ENCODE peak calls at places on chromosomes 12 and 14, in ten cellular contexts. W is left cardiac atrium; P is effector memory CD8-positive, alpha-beta T cell; T is MCF 10A; N is NCI-H1092 treated with DMSO at 0.1 percent for 48 hours; Z is stimulated activated CD4-positive, alpha-beta T cell treated with anti-CD3 and anti-CD28 coated beads, Interleukin-15, amount 100 ng/mL, for 1 hour; E is substantia nigra; D is nephron progenitor cell; Y is lower lobe of right lung; J is AG08396. C is an unnamed sample.

GRCh38 chr14:58638231-58639205 is 756 bp downstream of the DACT1 start:
- DNase-seq in W (peak; percentile 37), P (no peak), T (no peak), N (peak; percentile 24), Z (no peak), E (peak; percentile 5), D (peak; percentile 32), Y (no peak), J (peak; percentile 46), C (peak; percentile 60)

GRCh38 chr12:67441736-67442346 is 172.7 kb downstream of the CAND1 start:
- DNase-seq in W (peak; percentile 89), P (peak; percentile 70), T (peak; percentile 82), N (peak; percentile 81), Z (peak; percentile 46), E (peak; percentile 35), D (peak; percentile 81), Y (peak; percentile 86), J (peak; percentile 69), C (peak; percentile 94)

GRCh38 chr14:70662080-70662479 is 20.4 kb downstream of the TTC9 start:
- DNase-seq in W (no peak), P (no peak), T (no peak), N (no peak), Z (no peak), E (no peak), D (no peak), Y (no peak), J (no peak), C (no peak)

GRCh38 chr12:50086148-50086547 is 1.0 kb downstream of the SMARCD1 start:
- DNase-seq in W (no peak), P (no peak), T (no peak), N (no peak), Z (no peak), E (no peak), D (no peak), Y (no peak), J (no peak), C (no peak)

GRCh38 chr12:24911284-24911791 is 37.6 kb downstream of the BCAT1 start:
- DNase-seq in W (no peak), P (no peak), T (no peak), N (no peak), Z (no peak), E (no peak), D (no peak), Y (no peak), J (peak; percentile 81), C (no peak)

GRCh38 chr14:67569011-67569650 is 30.9 kb downstream of the PIGH start:
- DNase-seq in W (no peak), P (no peak), T (no peak), N (no peak), Z (no peak), E (no peak), D (peak; percentile 68), Y (peak; percentile 25), J (no peak), C (peak; percentile 48)

GRCh38 chr14:89369656-89370055 is 47.4 kb downstream of the FOXN3 start:
- DNase-seq in W (no peak), P (no peak), T (no peak), N (no peak), Z (no peak), E (no peak), D (no peak), Y (no peak), J (no peak), C (no peak)

GRCh38 chr14:88791629-88792571 is 853 bp downstream of the EML5 start:
- DNase-seq in W (peak; percentile 24), P (no peak), T (no peak), N (peak; percentile 71), Z (peak; percentile 2), E (no peak), D (peak; percentile 13), Y (peak; percentile 54), J (peak; percentile 18), C (peak; percentile 60)

GRCh38 chr14:94771191-94771905 is 1.4 kb upstream of the GSC start:
- DNase-seq in W (no peak), P (no peak), T (no peak), N (no peak), Z (no peak), E (no peak), D (peak; percentile 47), Y (no peak), J (no peak), C (peak; percentile 58)

GRCh38 chr14:47675489-47676300 is at the start of gene MDGA2:
- DNase-seq in W (no peak), P (no peak), T (no peak), N (no peak), Z (no peak), E (no peak), D (peak; percentile 68), Y (no peak), J (no peak), C (no peak)

GRCh38 chr14:77086017-77086727 is 11.9 kb upstream of the CIPC start:
- DNase-seq in W (no peak), P (no peak), T (no peak), N (no peak), Z (no peak), E (no peak), D (no peak), Y (no peak), J (no peak), C (no peak)

GRCh38 chr12:131090254-131091210 is 136.8 kb downstream of the ADGRD1 start:
- DNase-seq in W (no peak), P (no peak), T (peak; percentile 59), N (no peak), Z (no peak), E (no peak), D (no peak), Y (peak; percentile 19), J (no peak), C (no peak)

GRCh38 chr14:78921856-78922255 is 751.7 kb downstream of the NRXN3 start:
- DNase-seq in W (no peak), P (no peak), T (no peak), N (no peak), Z (no peak), E (no peak), D (no peak), Y (no peak), J (no peak), C (no peak)

GRCh38 chr14:96055753-96056508 is 16.8 kb downstream of the C14orf132 start:
- DNase-seq in W (no peak), P (no peak), T (no peak), N (no peak), Z (no peak), E (peak; percentile 77), D (no peak), Y (no peak), J (no peak), C (no peak)

GRCh38 chr12:129096184-129096583 is 242.9 kb downstream of the GLT1D1 start:
- DNase-seq in W (no peak), P (no peak), T (no peak), N (no peak), Z (no peak), E (no peak), D (no peak), Y (no peak), J (no peak), C (no peak)

GRCh38 chr14:76977793-76978730 is 50.4 kb downstream of the IRF2BPL start:
- DNase-seq in W (peak; percentile 72), P (peak; percentile 62), T (no peak), N (no peak), Z (peak; percentile 52), E (peak; percentile 35), D (no peak), Y (peak; percentile 88), J (peak; percentile 28), C (peak; percentile 83)

GRCh38 chr12:116002890-116003536 is 274.5 kb downstream of the MED13L start:
- DNase-seq in W (no peak), P (no peak), T (peak; percentile 45), N (no peak), Z (no peak), E (no peak), D (no peak), Y (no peak), J (no peak), C (no peak)

GRCh38 chr12:118357327-118358007 is 15.2 kb downstream of the TAOK3 start:
- DNase-seq in W (no peak), P (peak; percentile 60), T (peak; percentile 67), N (peak; percentile 1), Z (no peak), E (no peak), D (no peak), Y (no peak), J (no peak), C (no peak)

GRCh38 chr14:89956294-89957009 is 725 bp downstream of the TDP1 start:
- DNase-seq in W (peak; percentile 73), P (peak; percentile 77), T (peak; percentile 86), N (peak; percentile 75), Z (peak; percentile 65), E (peak; percentile 15), D (peak; percentile 41), Y (peak; percentile 71), J (peak; percentile 62), C (peak; percentile 62)

GRCh38 chr14:29144598-29144997 is 378.0 kb downstream of the FOXG1 start:
- DNase-seq in W (no peak), P (no peak), T (no peak), N (no peak), Z (no peak), E (no peak), D (no peak), Y (no peak), J (peak; percentile 56), C (no peak)

GRCh38 chr12:116644806-116645205 is 85.6 kb downstream of the MAP1LC3B2 start:
- DNase-seq in W (no peak), P (no peak), T (no peak), N (no peak), Z (no peak), E (no peak), D (no peak), Y (no peak), J (no peak), C (no peak)

GRCh38 chr14:81206115-81206514 is 14.6 kb downstream of the GTF2A1 start:
- DNase-seq in W (no peak), P (no peak), T (no peak), N (no peak), Z (no peak), E (no peak), D (no peak), Y (no peak), J (peak; percentile 5), C (no peak)

GRCh38 chr14:22429546-22429945 is 159.5 kb downstream of the DAD1 start:
- DNase-seq in W (no peak), P (no peak), T (no peak), N (no peak), Z (no peak), E (no peak), D (no peak), Y (no peak), J (no peak), C (no peak)

GRCh38 chr14:52790011-52790755 is 1.2 kb downstream of the GNPNAT1 start:
- DNase-seq in W (no peak), P (no peak), T (peak; percentile 36), N (peak; percentile 21), Z (no peak), E (no peak), D (no peak), Y (no peak), J (no peak), C (no peak)

GRCh38 chr14:38761033-38761432 is 342.0 kb downstream of the SEC23A start:
- DNase-seq in W (no peak), P (no peak), T (no peak), N (no peak), Z (no peak), E (no peak), D (no peak), Y (no peak), J (no peak), C (no peak)

GRCh38 chr12:74732801-74733200 is 195.2 kb downstream of the ATXN7L3B start:
- DNase-seq in W (no peak), P (no peak), T (no peak), N (no peak), Z (no peak), E (no peak), D (no peak), Y (no peak), J (no peak), C (no peak)

GRCh38 chr14:27392153-27392552 is 794.3 kb upstream of the NOVA1 start:
- DNase-seq in W (no peak), P (no peak), T (no peak), N (no peak), Z (no peak), E (no peak), D (no peak), Y (no peak), J (no peak), C (no peak)

GRCh38 chr12:96434107-96434506 is 33.9 kb upstream of the CDK17 start:
- DNase-seq in W (no peak), P (peak; percentile 72), T (no peak), N (no peak), Z (peak; percentile 39), E (no peak), D (no peak), Y (no peak), J (peak; percentile 55), C (no peak)

C was measured in sciatic nerve.